ENCODE peak calls at places on chromosomes 11 and 22, in six cellular contexts. X is A549, Q is NB4, O is body of pancreas, S is HCT116, V is erythroblast. C is an unnamed sample.

GRCh38 chr22:45072322-45072903 is 62.6 kb upstream of the PHF21B start:
- DNase-seq in X (peak; percentile 52), Q (no peak), O (no peak), S (peak; percentile 77), V (no peak), C (peak; percentile 71)

GRCh38 chr22:27159716-27160295 is 502.4 kb downstream of the MIAT start:
- DNase-seq in X (no peak), Q (no peak), O (no peak), S (no peak), V (no peak), C (no peak)

GRCh38 chr11:2301631-2302272 is at the start of the genes C11orf21 and TSPAN32:
- DNase-seq in X (no peak), Q (peak; percentile 99), O (peak; percentile 64), S (no peak), V (peak; percentile 94), C (peak; percentile 51)

GRCh38 chr11:38060930-38061329 is 1462.9 kb upstream of the RAG2 start:
- DNase-seq in X (no peak), Q (no peak), O (no peak), S (no peak), V (peak; percentile 70), C (no peak)

GRCh38 chr11:50080256-50080655 is 47.6 kb downstream of the OR4C45 start:
- DNase-seq in X (no peak), Q (no peak), O (no peak), S (no peak), V (no peak), C (no peak)

GRCh38 chr11:122755409-122755808 is 82.9 kb upstream of the CRTAM start:
- DNase-seq in X (no peak), Q (peak; percentile 70), O (no peak), S (no peak), V (peak; percentile 93), C (no peak)

GRCh38 chr11:84313830-84314359 is 1027.7 kb upstream of the CCDC90B start:
- DNase-seq in X (no peak), Q (no peak), O (no peak), S (no peak), V (no peak), C (no peak)

GRCh38 chr11:35615911-35616900 is 2.1 kb upstream of the FJX1 start:
- DNase-seq in X (peak; percentile 64), Q (peak; percentile 58), O (peak; percentile 37), S (no peak), V (peak; percentile 58), C (peak; percentile 42)

GRCh38 chr22:29842740-29843139 is 4.7 kb upstream of the ASCC2 start:
- DNase-seq in X (peak; percentile 88), Q (no peak), O (peak; percentile 30), S (no peak), V (no peak), C (peak; percentile 38)

DNA sequence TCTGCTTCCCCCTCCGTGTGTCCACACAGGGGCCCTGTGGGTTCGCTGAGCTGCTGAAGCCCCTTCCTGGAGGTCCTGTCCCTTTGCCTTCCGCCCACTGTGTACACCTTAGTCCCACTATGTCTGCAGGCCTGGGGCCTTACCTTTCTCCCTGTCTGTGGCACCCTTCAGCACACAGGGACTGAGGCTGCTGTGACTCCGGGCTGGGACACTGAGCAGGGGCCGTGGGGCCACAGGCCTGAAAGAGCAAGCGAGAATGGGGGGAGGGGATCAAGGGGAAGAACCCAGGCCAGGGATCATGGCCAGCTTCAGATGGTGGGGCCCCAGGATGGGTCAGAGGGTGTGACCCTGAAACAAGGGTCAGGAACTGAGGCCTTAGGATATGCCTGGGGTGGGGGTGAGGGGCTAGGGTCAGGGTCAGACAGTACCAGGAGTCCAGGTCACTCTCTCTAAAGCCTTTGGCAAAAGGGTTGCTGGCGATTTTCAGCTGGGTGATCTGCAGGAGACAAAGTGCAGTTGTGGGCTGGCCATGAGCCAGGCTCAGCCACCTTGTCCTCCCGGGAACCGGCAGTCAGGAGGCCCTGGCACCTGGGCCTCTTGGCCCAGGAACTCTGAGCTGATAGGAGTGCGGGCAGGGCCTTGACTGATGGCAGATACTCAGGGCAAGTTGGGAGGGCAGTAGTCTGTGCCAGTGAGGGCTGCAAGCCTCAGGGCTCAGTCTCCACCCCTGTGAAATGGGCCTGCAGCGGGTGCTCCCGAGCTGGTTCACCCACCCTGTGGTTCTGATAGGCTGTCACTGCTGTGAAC is 2.6 kb upstream of the NUDT8 start:
- DNase-seq in X (no peak), Q (no peak), O (peak; percentile 93), S (no peak), V (no peak), C (no peak)
- TF ChIP-seq POLR2A in X (no peak), Q (no peak), O (no peak), S (no peak), V (no peak), C (no peak)

GRCh38 chr11:47337229-47337924 is 15.1 kb downstream of the MYBPC3 start:
- DNase-seq in X (peak; percentile 85), Q (no peak), O (no peak), S (peak; percentile 37), V (peak; percentile 42), C (no peak)

GRCh38 chr11:47342036-47342803 is 10.3 kb downstream of the MYBPC3 start:
- DNase-seq in X (no peak), Q (no peak), O (no peak), S (no peak), V (no peak), C (no peak)

GRCh38 chr11:47338396-47339241 is 13.9 kb downstream of the MYBPC3 start:
- DNase-seq in X (no peak), Q (no peak), O (no peak), S (no peak), V (no peak), C (no peak)

GRCh38 chr11:47340980-47341775 is 11.3 kb downstream of the MYBPC3 start:
- DNase-seq in X (no peak), Q (no peak), O (no peak), S (no peak), V (no peak), C (no peak)

DNA sequence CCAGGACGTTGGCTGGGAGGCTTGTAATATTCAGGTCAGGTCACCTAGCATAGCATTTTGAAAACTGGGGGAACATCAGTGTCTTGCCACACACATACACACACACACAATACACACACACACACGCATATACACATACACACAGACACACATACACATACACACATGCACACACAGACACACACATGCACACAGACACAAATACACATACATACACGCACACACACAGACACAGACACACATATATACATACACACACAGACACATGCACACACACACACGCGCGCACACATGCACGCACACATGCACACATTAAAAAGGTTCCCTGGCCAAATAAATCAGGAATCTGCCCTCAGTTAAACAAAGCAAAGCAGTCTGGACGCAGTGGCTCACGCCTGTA is 12.5 kb downstream of the MYBPC3 start:
- DNase-seq in X (no peak), Q (no peak), O (no peak), S (no peak), V (no peak), C (no peak)
- TF ChIP-seq POLR2A in X (no peak), Q (no peak), O (no peak), S (no peak), V (no peak), C (no peak)

DNA sequence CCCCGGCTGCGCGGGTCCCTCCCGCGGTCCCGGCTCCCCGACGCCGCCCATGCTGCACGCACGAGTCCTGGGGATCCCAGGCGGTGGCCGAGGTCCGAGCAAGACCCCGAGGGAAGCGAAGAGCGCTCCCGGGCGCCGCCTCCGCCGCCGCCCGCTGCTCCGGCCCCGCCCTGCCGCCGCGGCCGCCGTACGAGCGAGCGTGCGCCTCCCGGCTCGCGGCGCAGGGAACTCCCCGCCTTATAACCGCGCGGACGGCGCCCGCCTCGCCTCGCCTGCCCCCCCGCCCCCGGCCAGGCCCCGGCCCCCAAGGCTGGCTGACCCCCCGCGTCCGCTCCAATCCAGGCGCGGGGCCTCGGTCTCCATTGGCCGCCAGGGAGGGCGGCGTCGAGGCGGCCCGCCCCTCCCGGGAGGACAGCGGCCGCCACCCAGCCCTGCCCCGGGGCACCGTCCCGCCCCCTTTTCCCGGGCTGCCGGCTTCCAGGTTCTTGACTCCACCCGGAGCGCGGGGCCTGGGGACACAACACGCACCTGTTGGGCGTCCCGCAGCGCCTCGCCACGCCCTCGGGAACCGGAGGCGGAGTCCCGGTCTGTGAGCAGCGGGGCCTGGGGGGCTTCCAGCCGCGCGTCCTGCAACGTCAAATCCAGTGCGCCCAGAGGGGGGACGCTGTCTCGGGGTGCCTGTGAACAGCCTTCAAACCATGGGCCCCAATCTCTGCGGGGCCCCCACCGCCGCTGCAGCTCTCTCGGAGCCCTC is at the start of gene FADS3:
- DNase-seq in X (peak; percentile 74), Q (peak; percentile 74), O (peak; percentile 91), S (peak; percentile 68), V (peak; percentile 81), C (peak; percentile 83)
- TF ChIP-seq POLR2A in X (peak; percentile 65), Q (peak; percentile 25), O (peak; percentile 46), S (no peak), V (peak; percentile 6), C (peak; percentile 78)

DNA sequence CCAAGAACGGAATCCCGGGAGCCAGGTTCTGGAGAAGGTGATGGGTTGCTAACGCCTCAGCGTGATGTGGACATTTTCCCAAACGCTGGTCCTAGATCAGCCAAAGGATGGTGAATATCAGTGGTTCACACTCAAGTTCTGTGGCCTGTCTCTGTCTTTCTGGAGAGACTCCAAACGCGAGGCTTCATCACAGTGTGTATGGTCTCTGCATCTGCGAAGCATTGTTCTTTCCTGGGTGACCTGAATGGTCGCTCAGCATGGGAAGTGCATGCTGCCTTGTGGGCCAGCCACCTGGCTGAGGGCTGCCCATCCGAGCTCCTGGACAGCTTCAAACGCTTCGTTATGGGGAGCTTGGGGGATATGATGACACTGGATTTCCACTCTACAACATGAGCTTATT is 810.0 kb downstream of the TBC1D22A start:
- DNase-seq in X (no peak), Q (no peak), O (no peak), S (no peak), V (no peak), C (no peak)
- TF ChIP-seq POLR2A in X (no peak), Q (no peak), O (no peak), S (no peak), V (no peak), C (no peak)

DNA sequence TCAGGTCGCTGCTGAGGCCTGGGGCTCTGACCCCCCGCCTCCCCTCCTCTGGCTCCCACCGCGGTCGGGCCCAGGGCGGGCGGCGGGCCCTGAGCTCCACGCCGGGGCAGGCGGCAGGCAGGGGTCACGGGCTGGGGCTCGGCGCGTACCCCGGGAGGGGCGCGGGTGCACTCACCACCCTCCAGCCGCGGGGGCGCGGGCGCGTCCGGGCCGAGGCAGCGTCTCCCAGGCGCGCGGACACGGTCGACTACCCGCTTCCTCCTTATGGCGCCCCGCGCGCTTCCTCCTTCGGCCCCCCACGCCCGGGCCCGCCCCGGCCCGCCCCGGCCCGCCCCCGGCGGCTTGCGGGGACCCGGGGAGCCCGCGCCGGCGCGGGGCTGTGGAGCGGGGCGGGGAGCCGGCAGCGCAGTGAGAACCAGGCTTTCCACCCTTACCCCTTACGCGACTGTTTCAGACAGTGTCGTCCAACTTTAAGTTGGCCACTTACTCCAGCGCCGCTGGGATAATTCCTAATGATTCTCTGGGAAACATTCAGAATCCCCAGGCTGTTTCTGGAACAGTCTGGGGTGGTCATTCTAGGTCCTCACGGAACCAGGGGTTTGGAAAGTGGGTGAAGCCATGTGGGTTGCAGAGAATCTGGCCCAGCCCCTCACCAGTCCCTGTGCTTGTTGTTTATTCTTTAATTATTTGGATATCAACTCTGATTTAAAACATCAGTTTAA is at the start of gene BID:
- DNase-seq in X (no peak), Q (peak; percentile 74), O (peak; percentile 45), S (no peak), V (peak; percentile 36), C (peak; percentile 35)
- TF ChIP-seq POLR2A in X (peak; percentile 53), Q (peak; percentile 39), O (no peak), S (peak; percentile 15), V (no peak), C (peak; percentile 49)

C was measured in H54.